ENCODE peak calls at places on chromosomes 4 and X, in six cellular contexts. I is SK-N-SH, G is HepG2, F is H1, K is GM12878, O is K562. D is an unnamed sample.

GRCh38 chrX:334331-334891 is 15.8 kb upstream of the GTPBP6 start:
- DNase-seq in I (no peak), G (no peak), F (no peak), K (no peak), O (no peak), D (no peak)

GRCh38 chrX:81900522-81900921 is 698.6 kb downstream of the SH3BGRL start:
- DNase-seq in I (no peak), G (no peak), F (no peak), K (no peak), O (no peak), D (no peak)

GRCh38 chr4:175671491-175671934 is 140.6 kb downstream of the GPM6A start:
- DNase-seq in I (peak; percentile 3), G (no peak), F (peak; percentile 58), K (no peak), O (no peak), D (no peak)

GRCh38 chrX:40061005-40061404 is 36.8 kb downstream of the BCOR start:
- DNase-seq in I (no peak), G (no peak), F (no peak), K (no peak), O (no peak), D (no peak)

GRCh38 chrX:9291666-9292065 is 173.2 kb upstream of the TBL1X start:
- DNase-seq in I (no peak), G (no peak), F (peak; percentile 52), K (no peak), O (no peak), D (no peak)

GRCh38 chr4:2075987-2076907 is 17.1 kb downstream of the NAT8L start:
- DNase-seq in I (no peak), G (peak; percentile 48), F (peak; percentile 45), K (no peak), O (no peak), D (no peak)

GRCh38 chr4:84433603-84434232 is 65.4 kb downstream of the NKX6-1 start:
- DNase-seq in I (no peak), G (no peak), F (no peak), K (no peak), O (no peak), D (no peak)

GRCh38 chrX:136121788-136122187 is 25.5 kb upstream of the FHL1 start:
- DNase-seq in I (no peak), G (no peak), F (no peak), K (no peak), O (no peak), D (no peak)

GRCh38 chrX:8672176-8672575 is 59.8 kb downstream of the ANOS1 start:
- DNase-seq in I (no peak), G (no peak), F (no peak), K (no peak), O (no peak), D (no peak)

GRCh38 chr4:72451349-72451748 is 117.7 kb downstream of the ADAMTS3 start:
- DNase-seq in I (no peak), G (no peak), F (no peak), K (no peak), O (no peak), D (no peak)

GRCh38 chr4:48439988-48440387 is 43.2 kb upstream of the SLC10A4 start:
- DNase-seq in I (no peak), G (no peak), F (no peak), K (no peak), O (no peak), D (no peak)

GRCh38 chrX:10622197-10622596 is 1.8 kb upstream of the MID1 start:
- DNase-seq in I (no peak), G (no peak), F (no peak), K (no peak), O (no peak), D (no peak)

GRCh38 chr4:130573742-130574141 is 1477.8 kb downstream of the C4orf33 start:
- DNase-seq in I (no peak), G (no peak), F (no peak), K (no peak), O (no peak), D (no peak)

GRCh38 chr4:173182403-173182802 is 13.8 kb downstream of the GALNT7 start:
- DNase-seq in I (no peak), G (no peak), F (no peak), K (no peak), O (no peak), D (no peak)

GRCh38 chr4:156734965-156735895 is 236.4 kb downstream of the PDGFC start:
- DNase-seq in I (no peak), G (no peak), F (no peak), K (no peak), O (no peak), D (no peak)

GRCh38 chr4:85613901-85614300 is 139.0 kb downstream of the ARHGAP24 start:
- DNase-seq in I (no peak), G (no peak), F (no peak), K (no peak), O (no peak), D (no peak)

GRCh38 chrX:74232859-74233258 is 71.1 kb upstream of the ZCCHC13 start:
- DNase-seq in I (peak; percentile 5), G (peak; percentile 27), F (no peak), K (no peak), O (peak; percentile 10), D (peak; percentile 10)

GRCh38 chr4:186134254-186134653 is 29.8 kb downstream of the FAM149A start:
- DNase-seq in I (no peak), G (no peak), F (no peak), K (peak; percentile 72), O (no peak), D (no peak)

GRCh38 chrX:45295587-45295986 is 94.9 kb upstream of the DIPK2B start:
- DNase-seq in I (no peak), G (peak; percentile 35), F (no peak), K (no peak), O (no peak), D (no peak)

GRCh38 chr4:3267576-3268394 is 18.8 kb downstream of the MSANTD1 start:
- DNase-seq in I (no peak), G (no peak), F (peak; percentile 46), K (no peak), O (no peak), D (no peak)

GRCh38 chr4:41749650-41750049 is 1.1 kb upstream of the PHOX2B start:
- DNase-seq in I (no peak), G (no peak), F (no peak), K (no peak), O (no peak), D (no peak)

GRCh38 chr4:41747230-41748055 is 1.1 kb downstream of the PHOX2B start:
- DNase-seq in I (peak; percentile 51), G (no peak), F (peak; percentile 57), K (no peak), O (no peak), D (no peak)

GRCh38 chr4:41746440-41747229 is 1.9 kb downstream of the PHOX2B start:
- DNase-seq in I (peak; percentile 41), G (no peak), F (peak; percentile 63), K (no peak), O (no peak), D (no peak)

GRCh38 chr4:41748788-41749445 is 392 bp upstream of the PHOX2B start:
- DNase-seq in I (peak; percentile 79), G (no peak), F (peak; percentile 47), K (no peak), O (no peak), D (no peak)

DNA sequence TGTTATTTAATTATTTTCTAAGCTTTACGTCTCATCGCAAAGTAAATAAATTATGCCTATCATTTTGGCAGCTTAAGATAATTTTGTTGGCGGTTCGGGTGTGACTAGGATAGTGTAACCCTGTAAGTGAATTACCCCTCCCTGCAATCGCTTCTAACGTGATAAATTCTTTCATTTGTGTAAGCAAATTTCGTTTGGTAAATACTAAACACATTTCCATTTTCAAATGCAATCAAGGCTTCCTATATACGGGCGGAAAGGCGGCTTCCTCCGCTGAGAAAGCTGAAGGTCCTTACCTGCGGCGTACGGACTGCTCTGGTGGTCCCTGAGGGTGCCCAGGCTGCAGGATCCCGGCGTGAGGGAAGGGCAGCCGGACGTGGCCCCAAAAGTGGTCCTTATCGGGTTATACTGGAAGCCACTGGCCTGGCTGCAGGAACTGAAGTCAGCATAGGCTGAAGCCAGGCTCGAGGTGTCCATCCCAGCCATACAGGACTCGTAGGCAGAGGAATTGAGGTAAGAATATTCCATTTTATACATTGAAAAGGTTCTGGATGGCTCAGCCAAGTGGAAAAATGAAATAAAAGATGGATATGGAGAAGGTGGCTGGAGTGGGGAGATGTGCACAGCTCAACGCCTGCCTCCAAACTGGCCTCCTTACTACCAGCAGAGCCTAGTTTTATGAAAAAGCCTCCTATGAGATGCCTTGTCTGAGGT is at the start of gene PHOX2B:
- DNase-seq in I (peak; percentile 70), G (no peak), F (peak; percentile 60), K (no peak), O (no peak), D (no peak)
- H3K27me3 ChIP-seq in I (peaks cover 88% of the 10 kb centered on the region), G (peaks cover 61% of the 10 kb centered on the region), F (peaks cover 95% of the 10 kb centered on the region), K (peaks cover 10% of the 10 kb centered on the region), O (peaks cover 73% of the 10 kb centered on the region), D (peaks cover 66% of the 10 kb centered on the region)

GRCh38 chrX:30060718-30061117 is 154.6 kb upstream of the MAGEB2 start:
- DNase-seq in I (peak; percentile 3), G (no peak), F (no peak), K (no peak), O (no peak), D (no peak)
- TF ChIP-seq GABPA in I (no peak), G (no peak), F (no peak), K (no peak), O (no peak), D (no peak)

GRCh38 chr4:7806724-7807123 is 132.9 kb downstream of the AFAP1 start:
- DNase-seq in I (no peak), G (no peak), F (no peak), K (no peak), O (no peak), D (no peak)
- H3K27ac ChIP-seq in I (peak overlapping the region; percentile 86), G (peak overlapping the region; percentile 85), F (no peak overlapping the region), K (no peak overlapping the region), O (no peak overlapping the region), D (no peak overlapping the region)

GRCh38 chrX:138777230-138777629 is 65.7 kb upstream of the FGF13 start:
- DNase-seq in I (no peak), G (no peak), F (peak; percentile 41), K (no peak), O (no peak), D (no peak)

GRCh38 chrX:138769918-138770317 is 58.4 kb upstream of the FGF13 start:
- DNase-seq in I (no peak), G (no peak), F (no peak), K (no peak), O (no peak), D (no peak)

GRCh38 chrX:138771042-138771441 is 59.5 kb upstream of the FGF13 start:
- DNase-seq in I (no peak), G (no peak), F (no peak), K (no peak), O (no peak), D (no peak)

DNA sequence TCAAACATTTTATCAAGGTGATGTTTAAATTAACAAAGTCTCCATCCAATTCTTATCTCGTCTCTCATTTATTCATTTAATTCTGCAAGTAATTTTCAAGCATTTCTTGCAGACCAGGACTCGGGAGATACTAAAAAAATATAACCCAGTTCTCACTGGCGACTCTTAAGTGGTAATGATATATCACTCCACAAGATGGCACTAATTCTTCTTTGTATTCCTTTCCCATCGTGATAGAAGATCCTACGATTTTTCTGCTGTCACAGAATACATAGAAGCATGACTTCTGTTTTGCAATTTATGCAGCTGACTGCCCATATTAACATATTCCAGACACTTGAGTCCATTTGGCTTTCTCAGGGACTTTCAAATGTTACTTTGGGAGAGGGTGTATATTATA is 64.0 kb upstream of the FGF13 start:
- DNase-seq in I (peak; percentile 30), G (peak; percentile 0), F (no peak), K (no peak), O (peak; percentile 24), D (no peak)
- H3K27me3 ChIP-seq in I (no peaks in the 10 kb centered on the region), G (no peaks in the 10 kb centered on the region), F (no peaks in the 10 kb centered on the region), K (no peaks in the 10 kb centered on the region), O (no peaks in the 10 kb centered on the region), D (no peaks in the 10 kb centered on the region)